ENCODE peak calls at places on chromosomes 5 and 9, in four cellular contexts. I is GM06990, L is hepatocyte, G is tibial nerve. F is an unnamed sample. For H3K36me3, the result is how much of the 10 kb centered on the place peaks cover.

GRCh38 chr5:73367650-73368049 is 80.9 kb downstream of the FOXD1 start:
- DNase-seq in I (no peak), L (no peak), G (no peak), F (no peak)

GRCh38 chr5:16528382-16528849 is 62.8 kb upstream of the ZNF622 start:
- DNase-seq in I (no peak), L (no peak), G (no peak), F (no peak)

GRCh38 chr5:157222506-157223230 is 42.0 kb downstream of the ITK start:
- DNase-seq in I (no peak), L (peak), G (no peak), F (no peak)

GRCh38 chr9:119773823-119774222 is 404.6 kb upstream of the BRINP1 start:
- DNase-seq in I (no peak), L (no peak), G (no peak), F (no peak)

GRCh38 chr5:112743631-112744030 is 5.9 kb downstream of the APC start:
- DNase-seq in I (no peak), L (no peak), G (no peak), F (no peak)

GRCh38 chr9:129596541-129597328 is 24.2 kb downstream of the C9orf50 start:
- DNase-seq in I (no peak), L (peak), G (peak), F (no peak)

GRCh38 chr9:76403352-76403751 is 9.1 kb upstream of the RFK start:
- DNase-seq in I (peak), L (peak), G (no peak), F (peak)

GRCh38 chr5:128905225-128906110 is 59.8 kb upstream of the SLC27A6 start:
- DNase-seq in I (peak), L (peak), G (no peak), F (peak)

GRCh38 chr5:74239268-74239667 is 401.3 kb downstream of the ENC1 start:
- DNase-seq in I (no peak), L (no peak), G (no peak), F (no peak)

GRCh38 chr9:96618209-96619108 is 1.2 kb downstream of the CDC14B start:
- DNase-seq in I (no peak), L (peak), G (no peak), F (no peak)

GRCh38 chr5:159851053-159851452 is 65.2 kb upstream of the ADRA1B start:
- DNase-seq in I (no peak), L (no peak), G (no peak), F (no peak)

GRCh38 chr5:14213253-14213652 is 70.1 kb downstream of the TRIO start:
- DNase-seq in I (no peak), L (no peak), G (no peak), F (no peak)
- TF ChIP-seq CTCF in I (no peak), L (no peak), G (no peak), F (no peak)

DNA sequence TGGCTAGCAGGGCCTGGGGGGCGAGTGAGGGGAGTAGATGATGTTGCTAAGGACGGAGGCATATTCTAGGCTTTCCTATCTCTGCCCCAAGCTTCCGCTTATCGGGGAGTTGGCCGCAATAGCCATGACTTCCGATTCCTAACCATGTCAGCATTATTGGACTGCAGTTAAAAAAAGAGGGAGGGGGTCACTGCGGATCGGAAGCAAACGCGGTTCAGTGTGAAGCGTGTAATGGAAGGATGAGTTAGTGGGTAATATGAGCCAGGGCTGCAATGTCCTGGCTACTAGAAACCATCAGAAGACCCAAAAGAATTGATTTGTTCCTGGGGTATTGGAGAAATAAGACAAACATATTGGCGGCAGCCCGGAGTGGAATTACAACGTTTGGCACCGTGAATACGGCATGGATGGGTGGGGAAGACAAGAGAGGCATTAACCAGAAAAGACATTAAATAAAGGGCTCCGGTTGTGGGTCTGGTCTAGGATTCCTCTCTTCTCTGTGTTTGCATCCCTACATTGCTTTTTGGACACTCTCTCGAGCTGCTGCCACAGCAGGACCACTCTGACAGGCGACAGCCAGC is 138.8 kb upstream of the PALM2AKAP2 start:
- DNase-seq in I (no peak), L (no peak), G (no peak), F (no peak)
- H3K4me3 ChIP-seq in I (no peak), L (peak), G (peak), F (peak)

DNA sequence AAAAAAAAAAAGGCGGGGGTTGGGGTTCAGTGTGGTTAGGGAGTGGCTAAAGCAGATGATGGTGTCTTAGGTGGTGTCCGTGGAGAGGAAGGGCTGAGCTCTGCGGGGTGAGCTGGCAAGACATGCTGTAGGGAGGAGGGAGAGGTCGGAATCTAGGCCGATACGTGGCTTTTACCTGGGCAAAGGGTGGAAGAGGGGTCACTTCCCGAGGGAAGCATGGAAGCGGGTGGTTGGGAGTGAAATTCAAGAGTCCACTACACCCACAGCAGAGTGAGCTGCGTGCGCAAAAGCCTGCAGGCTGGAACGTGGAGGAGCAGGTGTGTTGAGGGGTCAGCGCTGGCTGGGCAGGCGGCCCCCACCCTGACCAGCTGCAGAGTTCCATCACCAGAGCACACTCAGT is 17.8 kb downstream of the TBC1D9B start:
- DNase-seq in I (no peak), L (no peak), G (no peak), F (no peak)
- H3K36me3 ChIP-seq in I (half or more), L (under half), G (half or more), F (half or more)

DNA sequence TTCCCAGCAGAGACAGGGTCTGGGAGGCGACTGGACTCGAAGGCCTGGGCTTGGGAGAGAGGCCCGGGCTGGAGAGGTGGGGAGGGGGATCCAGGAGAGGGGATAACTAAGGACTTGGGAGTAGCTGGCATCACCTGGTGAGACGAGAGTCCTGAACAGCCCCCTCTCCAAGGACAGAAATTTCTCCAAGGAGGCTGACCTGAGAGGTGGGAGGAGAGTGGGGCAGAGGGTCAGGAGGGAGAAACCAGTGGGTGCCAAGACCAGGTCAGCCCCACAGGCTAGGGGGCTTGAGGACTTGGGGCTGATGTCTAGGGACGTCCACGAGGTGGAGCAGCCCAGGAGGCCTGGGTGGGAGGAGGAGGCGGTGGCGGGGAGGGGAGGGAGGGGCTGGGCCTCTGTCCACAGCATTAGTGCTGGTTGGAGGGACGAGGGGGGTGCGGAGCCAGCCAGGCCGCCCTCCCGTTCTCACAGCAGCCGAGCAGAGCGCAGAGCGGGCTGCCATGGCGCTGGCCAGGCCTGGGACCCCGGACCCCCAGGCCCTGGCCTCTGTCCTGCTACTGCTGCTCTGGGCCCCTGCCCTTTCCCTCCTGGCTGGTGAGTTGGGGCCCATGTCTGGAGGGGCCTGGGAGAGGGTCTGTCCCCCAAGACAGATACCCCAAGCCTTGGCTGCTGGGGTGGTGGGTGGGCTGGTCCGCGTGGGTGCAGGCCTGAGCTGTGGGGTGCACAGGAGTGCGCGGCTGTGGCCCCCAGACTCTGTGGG is at the start of gene CRB2:
- DNase-seq in I (no peak), L (peak), G (no peak), F (no peak)
- TF ChIP-seq CTCF in I (no peak), L (peak), G (no peak), F (no peak)

DNA sequence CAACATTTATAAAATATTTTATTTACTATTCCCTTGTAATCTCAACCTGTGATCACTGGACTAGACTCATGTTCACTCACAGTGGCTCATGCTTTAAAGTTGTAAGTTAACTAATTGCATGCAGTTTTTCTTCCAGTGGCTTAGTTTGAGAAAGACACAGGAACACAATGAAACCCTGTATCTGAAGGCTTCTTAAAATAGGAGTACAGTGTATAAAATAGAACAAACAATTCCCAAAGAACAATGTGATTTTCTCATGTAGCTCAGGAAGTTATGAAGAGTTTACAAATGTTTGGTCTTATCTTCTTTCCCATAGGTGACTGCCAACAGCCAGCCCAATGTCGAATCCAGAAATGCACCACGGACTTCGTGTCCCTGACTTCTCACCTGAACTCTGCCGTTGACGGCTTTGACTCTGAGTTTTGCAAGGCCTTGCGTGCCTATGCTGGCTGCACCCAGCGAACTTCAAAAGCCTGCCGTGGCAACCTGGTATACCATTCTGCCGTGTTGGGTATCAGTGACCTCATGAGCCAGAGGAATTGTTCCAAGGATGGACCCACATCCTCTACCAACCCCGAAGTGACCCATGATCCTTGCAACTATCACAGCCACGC is 5.9 kb downstream of the RGMB start:
- DNase-seq in I (no peak), L (no peak), G (no peak), F (no peak)
- H3K4me3 ChIP-seq in I (no peak), L (no peak), G (no peak), F (no peak)

DNA sequence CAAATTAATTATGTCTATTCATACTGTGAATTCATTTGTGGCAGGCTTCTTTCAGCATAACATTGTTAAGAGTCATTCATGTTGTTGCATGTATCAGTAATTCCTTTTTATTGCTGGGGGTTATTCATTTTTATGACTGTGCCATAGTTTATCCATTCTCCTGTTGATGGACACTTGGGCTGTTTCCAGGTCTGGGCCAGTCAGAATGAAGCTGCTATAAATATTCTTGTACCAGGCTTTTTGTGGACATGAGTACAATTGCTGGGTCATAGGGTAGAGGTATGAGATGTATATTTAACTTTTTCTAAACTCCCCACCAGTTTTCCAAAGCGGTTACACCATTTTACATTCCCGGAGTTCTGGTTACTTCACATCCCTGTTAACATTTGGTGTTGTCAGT is 13.6 kb downstream of the PRPF4 start:
- DNase-seq in I (no peak), L (no peak), G (no peak), F (no peak)
- H3K36me3 ChIP-seq in I (under half), L (under half), G (half or more), F (under half)

DNA sequence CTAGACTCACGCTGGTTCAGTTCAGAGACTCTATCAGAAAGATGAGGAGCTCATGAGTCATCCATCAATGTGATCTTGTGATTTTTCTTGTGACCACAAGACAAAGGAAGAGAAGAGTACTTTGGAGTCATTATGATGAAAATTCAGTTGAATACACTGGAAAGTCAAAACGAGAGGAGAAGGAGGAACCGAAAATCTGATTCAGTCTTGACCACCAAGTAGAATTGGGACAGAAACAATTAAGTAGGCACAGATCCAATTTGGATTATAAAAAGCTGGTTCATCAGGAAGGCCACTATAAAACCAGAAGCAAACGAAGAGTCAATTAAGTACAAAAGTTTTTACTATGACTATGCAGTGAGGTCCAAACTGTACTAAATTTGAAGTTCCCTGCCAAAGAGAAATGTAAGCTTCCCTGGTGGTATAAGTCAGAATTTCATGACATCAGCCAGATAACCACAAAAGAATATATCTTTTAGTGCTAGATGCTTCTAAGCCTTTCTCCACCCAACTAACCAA is 90.9 kb downstream of the THBS4 start:
- DNase-seq in I (peak), L (no peak), G (no peak), F (peak)
- TF ChIP-seq CTCF in I (no peak), L (no peak), G (no peak), F (no peak)

DNA sequence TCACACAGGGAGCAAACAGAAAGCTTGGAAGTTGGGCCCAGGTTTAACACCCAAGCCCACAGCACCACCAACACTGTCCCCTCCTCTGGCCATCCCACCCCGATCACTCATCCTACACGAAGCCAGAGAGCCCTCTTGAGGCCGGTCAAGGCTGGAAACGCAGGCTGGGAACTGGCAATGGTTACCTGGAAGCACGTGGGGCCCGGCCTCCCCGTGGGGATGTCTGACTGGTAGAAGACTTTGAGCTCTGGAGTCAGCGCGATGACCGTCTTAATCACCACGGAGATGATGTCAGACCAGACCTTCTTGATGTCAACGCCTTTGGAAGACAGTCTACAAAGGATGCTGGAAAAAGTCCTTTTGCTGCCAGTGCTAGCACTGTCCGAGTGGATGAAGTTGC is 104.1 kb downstream of the TTLL11 start:
- DNase-seq in I (no peak), L (peak), G (no peak), F (no peak)
- H3K4me3 ChIP-seq in I (no peak), L (no peak), G (no peak), F (no peak)

DNA sequence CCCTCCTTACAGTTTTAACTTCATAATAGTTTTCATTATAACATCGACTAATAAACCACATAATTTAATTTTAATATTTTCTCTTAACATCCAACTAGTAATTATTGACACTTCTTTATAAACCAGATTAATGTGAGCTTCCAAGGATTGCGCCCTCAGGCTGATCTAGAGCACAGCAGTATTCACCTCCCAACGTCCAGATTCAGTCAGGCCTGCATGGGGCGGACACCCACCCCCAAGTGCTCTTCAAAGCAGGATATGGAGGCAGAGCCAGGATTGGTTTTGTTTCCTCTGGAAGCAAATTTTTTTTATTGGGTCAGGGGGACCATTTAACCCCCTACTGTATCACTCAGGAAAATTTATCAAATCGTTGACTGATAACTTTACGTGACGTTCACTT is 215.4 kb downstream of the TRIO start:
- DNase-seq in I (no peak), L (no peak), G (no peak), F (no peak)
- H3K36me3 ChIP-seq in I (under half), L (under half), G (half or more), F (under half)

F was measured in BJ.